ENCODE peak calls at places on chromosomes 3 and 15, in ten cellular contexts. One of them, this sample, is unnamed.

GRCh38 chr3:153980252-153980590 is 141.0 kb upstream of the ARHGEF26 start:
- DNase-seq in OCI-LY7: no peak
- DNase-seq in suprapubic skin: no peak
- DNase-seq in psoas muscle: no peak
- DNase-seq in fibroblast of lung: no peak
- DNase-seq in mammary epithelial cell: peak
- DNase-seq in esophagus muscularis mucosa: no peak
- DNase-seq in HepG2: no peak
- DNase-seq in cardiac muscle cell: no peak
- DNase-seq in astrocyte: no peak
- DNase-seq in this sample: no peak

GRCh38 chr15:36884404-36885335 is 215.7 kb downstream of the MEIS2 start:
- DNase-seq in OCI-LY7: no peak
- DNase-seq in suprapubic skin: no peak
- DNase-seq in psoas muscle: no peak
- DNase-seq in fibroblast of lung: no peak
- DNase-seq in mammary epithelial cell: no peak
- DNase-seq in esophagus muscularis mucosa: no peak
- DNase-seq in HepG2: no peak
- DNase-seq in cardiac muscle cell: no peak
- DNase-seq in astrocyte: no peak
- DNase-seq in this sample: no peak

GRCh38 chr3:159749406-159749805 is 239.2 kb upstream of the IL12A start:
- DNase-seq in OCI-LY7: no peak
- DNase-seq in suprapubic skin: no peak
- DNase-seq in psoas muscle: no peak
- DNase-seq in fibroblast of lung: no peak
- DNase-seq in mammary epithelial cell: no peak
- DNase-seq in esophagus muscularis mucosa: no peak
- DNase-seq in HepG2: peak
- DNase-seq in cardiac muscle cell: no peak
- DNase-seq in astrocyte: no peak
- DNase-seq in this sample: no peak

GRCh38 chr3:133092676-133093075 is 54.5 kb downstream of the TMEM108 start:
- DNase-seq in OCI-LY7: no peak
- DNase-seq in suprapubic skin: no peak
- DNase-seq in psoas muscle: no peak
- DNase-seq in fibroblast of lung: no peak
- DNase-seq in mammary epithelial cell: no peak
- DNase-seq in esophagus muscularis mucosa: no peak
- DNase-seq in HepG2: no peak
- DNase-seq in cardiac muscle cell: no peak
- DNase-seq in astrocyte: peak
- DNase-seq in this sample: no peak

GRCh38 chr3:106006001-106006400 is 137.2 kb upstream of the CBLB start:
- DNase-seq in OCI-LY7: no peak
- DNase-seq in suprapubic skin: no peak
- DNase-seq in psoas muscle: no peak
- DNase-seq in fibroblast of lung: peak
- DNase-seq in mammary epithelial cell: peak
- DNase-seq in esophagus muscularis mucosa: no peak
- DNase-seq in HepG2: no peak
- DNase-seq in cardiac muscle cell: peak
- DNase-seq in astrocyte: peak
- DNase-seq in this sample: peak

GRCh38 chr3:179373938-179374337 is 26.4 kb downstream of the MFN1 start:
- DNase-seq in OCI-LY7: no peak
- DNase-seq in suprapubic skin: no peak
- DNase-seq in psoas muscle: no peak
- DNase-seq in fibroblast of lung: no peak
- DNase-seq in mammary epithelial cell: no peak
- DNase-seq in esophagus muscularis mucosa: no peak
- DNase-seq in HepG2: no peak
- DNase-seq in cardiac muscle cell: no peak
- DNase-seq in astrocyte: no peak
- DNase-seq in this sample: no peak

GRCh38 chr15:70791248-70791647 is 27.9 kb upstream of the UACA start:
- DNase-seq in OCI-LY7: no peak
- DNase-seq in suprapubic skin: no peak
- DNase-seq in psoas muscle: no peak
- DNase-seq in fibroblast of lung: no peak
- DNase-seq in mammary epithelial cell: no peak
- DNase-seq in esophagus muscularis mucosa: no peak
- DNase-seq in HepG2: no peak
- DNase-seq in cardiac muscle cell: no peak
- DNase-seq in astrocyte: no peak
- DNase-seq in this sample: no peak

GRCh38 chr15:101142711-101143110 is 109.1 kb downstream of the CHSY1 start:
- DNase-seq in OCI-LY7: no peak
- DNase-seq in suprapubic skin: no peak
- DNase-seq in psoas muscle: no peak
- DNase-seq in fibroblast of lung: no peak
- DNase-seq in mammary epithelial cell: no peak
- DNase-seq in esophagus muscularis mucosa: no peak
- DNase-seq in HepG2: no peak
- DNase-seq in cardiac muscle cell: no peak
- DNase-seq in astrocyte: no peak
- DNase-seq in this sample: no peak

GRCh38 chr3:121724130-121724529 is 25.4 kb downstream of the GOLGB1 start:
- DNase-seq in OCI-LY7: no peak
- DNase-seq in suprapubic skin: no peak
- DNase-seq in psoas muscle: no peak
- DNase-seq in fibroblast of lung: no peak
- DNase-seq in mammary epithelial cell: no peak
- DNase-seq in esophagus muscularis mucosa: no peak
- DNase-seq in HepG2: no peak
- DNase-seq in cardiac muscle cell: peak
- DNase-seq in astrocyte: no peak
- DNase-seq in this sample: no peak

GRCh38 chr3:106512846-106513245 is 644.0 kb upstream of the CBLB start:
- DNase-seq in OCI-LY7: no peak
- DNase-seq in suprapubic skin: no peak
- DNase-seq in psoas muscle: no peak
- DNase-seq in fibroblast of lung: no peak
- DNase-seq in mammary epithelial cell: no peak
- DNase-seq in esophagus muscularis mucosa: no peak
- DNase-seq in HepG2: no peak
- DNase-seq in cardiac muscle cell: no peak
- DNase-seq in astrocyte: no peak
- DNase-seq in this sample: no peak

GRCh38 chr3:43155464-43156121 is 49.7 kb upstream of the POMGNT2 start:
- DNase-seq in OCI-LY7: no peak
- DNase-seq in suprapubic skin: peak
- DNase-seq in psoas muscle: peak
- DNase-seq in fibroblast of lung: peak
- DNase-seq in mammary epithelial cell: peak
- DNase-seq in esophagus muscularis mucosa: peak
- DNase-seq in HepG2: peak
- DNase-seq in cardiac muscle cell: peak
- DNase-seq in astrocyte: peak
- DNase-seq in this sample: peak

GRCh38 chr15:37098468-37099320 is 1.7 kb downstream of the MEIS2 start:
- DNase-seq in OCI-LY7: peak
- DNase-seq in suprapubic skin: peak
- DNase-seq in psoas muscle: peak
- DNase-seq in fibroblast of lung: peak
- DNase-seq in mammary epithelial cell: peak
- DNase-seq in esophagus muscularis mucosa: no peak
- DNase-seq in HepG2: no peak
- DNase-seq in cardiac muscle cell: no peak
- DNase-seq in astrocyte: no peak
- DNase-seq in this sample: peak

GRCh38 chr15:69903476-69904295 is 194.0 kb downstream of the TLE3 start:
- DNase-seq in OCI-LY7: no peak
- DNase-seq in suprapubic skin: no peak
- DNase-seq in psoas muscle: no peak
- DNase-seq in fibroblast of lung: peak
- DNase-seq in mammary epithelial cell: no peak
- DNase-seq in esophagus muscularis mucosa: no peak
- DNase-seq in HepG2: no peak
- DNase-seq in cardiac muscle cell: peak
- DNase-seq in astrocyte: peak
- DNase-seq in this sample: no peak

GRCh38 chr15:78076231-78077052 is 1.1 kb downstream of the TBC1D2B start:
- DNase-seq in OCI-LY7: no peak
- DNase-seq in suprapubic skin: no peak
- DNase-seq in psoas muscle: no peak
- DNase-seq in fibroblast of lung: peak
- DNase-seq in mammary epithelial cell: no peak
- DNase-seq in esophagus muscularis mucosa: no peak
- DNase-seq in HepG2: no peak
- DNase-seq in cardiac muscle cell: no peak
- DNase-seq in astrocyte: no peak
- DNase-seq in this sample: no peak

GRCh38 chr3:130789678-130790340 is 43.2 kb upstream of the PIK3R4 start:
- DNase-seq in OCI-LY7: no peak
- DNase-seq in suprapubic skin: no peak
- DNase-seq in psoas muscle: no peak
- DNase-seq in fibroblast of lung: no peak
- DNase-seq in mammary epithelial cell: no peak
- DNase-seq in esophagus muscularis mucosa: no peak
- DNase-seq in HepG2: no peak
- DNase-seq in cardiac muscle cell: no peak
- DNase-seq in astrocyte: no peak
- DNase-seq in this sample: no peak

DNA sequence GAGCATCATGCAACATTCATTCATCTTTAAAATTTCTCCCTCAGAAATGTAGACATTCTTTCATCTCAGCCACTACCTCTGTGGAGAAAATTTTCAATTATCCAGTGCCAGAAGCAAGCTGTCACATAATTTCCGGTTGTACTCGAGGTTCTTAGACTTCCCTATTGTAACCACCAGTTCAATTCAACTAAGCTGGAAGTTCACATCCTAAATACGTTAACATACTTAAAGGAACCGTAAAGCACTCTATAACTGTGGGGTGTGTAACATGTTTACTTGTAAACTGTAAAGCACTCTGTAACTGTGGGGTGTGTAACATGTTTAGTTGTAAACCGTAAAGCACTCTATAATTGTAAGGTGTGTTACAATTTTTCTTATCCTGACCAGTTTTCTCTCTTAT is 150.3 kb downstream of the PLCL2 start:
- DNase-seq in OCI-LY7: no peak
- DNase-seq in suprapubic skin: no peak
- DNase-seq in psoas muscle: no peak
- DNase-seq in fibroblast of lung: no peak
- DNase-seq in mammary epithelial cell: no peak
- DNase-seq in esophagus muscularis mucosa: no peak
- DNase-seq in HepG2: no peak
- DNase-seq in cardiac muscle cell: no peak
- DNase-seq in astrocyte: no peak
- DNase-seq in this sample: no peak
- TF ChIP-seq CTCF in OCI-LY7: no peak
- TF ChIP-seq CTCF in suprapubic skin: no peak
- TF ChIP-seq CTCF in psoas muscle: no peak
- TF ChIP-seq CTCF in fibroblast of lung: no peak
- TF ChIP-seq CTCF in mammary epithelial cell: no peak
- TF ChIP-seq CTCF in esophagus muscularis mucosa: no peak
- TF ChIP-seq CTCF in HepG2: no peak
- TF ChIP-seq CTCF in cardiac muscle cell: no peak
- TF ChIP-seq CTCF in astrocyte: no peak
- TF ChIP-seq CTCF in this sample: no peak

GRCh38 chr3:48058089-48058488 is 41.9 kb upstream of the MAP4 start:
- DNase-seq in OCI-LY7: no peak
- DNase-seq in suprapubic skin: no peak
- DNase-seq in psoas muscle: no peak
- DNase-seq in fibroblast of lung: peak
- DNase-seq in mammary epithelial cell: no peak
- DNase-seq in esophagus muscularis mucosa: no peak
- DNase-seq in HepG2: no peak
- DNase-seq in cardiac muscle cell: no peak
- DNase-seq in astrocyte: no peak
- DNase-seq in this sample: no peak
- H3K4me3 ChIP-seq in OCI-LY7: no peak
- H3K4me3 ChIP-seq in suprapubic skin: no peak
- H3K4me3 ChIP-seq in psoas muscle: no peak
- H3K4me3 ChIP-seq in fibroblast of lung: no peak
- H3K4me3 ChIP-seq in mammary epithelial cell: no peak
- H3K4me3 ChIP-seq in esophagus muscularis mucosa: no peak
- H3K4me3 ChIP-seq in HepG2: no peak
- H3K4me3 ChIP-seq in cardiac muscle cell: no peak
- H3K4me3 ChIP-seq in astrocyte: no peak
- H3K4me3 ChIP-seq in this sample: no peak

GRCh38 chr15:82894971-82895520 is 57.5 kb downstream of the HOMER2 start:
- DNase-seq in OCI-LY7: no peak
- DNase-seq in suprapubic skin: no peak
- DNase-seq in psoas muscle: no peak
- DNase-seq in fibroblast of lung: no peak
- DNase-seq in mammary epithelial cell: no peak
- DNase-seq in esophagus muscularis mucosa: no peak
- DNase-seq in HepG2: no peak
- DNase-seq in cardiac muscle cell: no peak
- DNase-seq in astrocyte: peak
- DNase-seq in this sample: no peak
- H3K27ac ChIP-seq in OCI-LY7: no peak
- H3K27ac ChIP-seq in suprapubic skin: no peak
- H3K27ac ChIP-seq in psoas muscle: no peak
- H3K27ac ChIP-seq in fibroblast of lung: no peak
- H3K27ac ChIP-seq in mammary epithelial cell: no peak
- H3K27ac ChIP-seq in esophagus muscularis mucosa: no peak
- H3K27ac ChIP-seq in HepG2: no peak
- H3K27ac ChIP-seq in cardiac muscle cell: peak
- H3K27ac ChIP-seq in astrocyte: no peak
- H3K27ac ChIP-seq in this sample: no peak

GRCh38 chr15:99732268-99732641 is 982 bp downstream of the LYSMD4 start:
- DNase-seq in OCI-LY7: no peak
- DNase-seq in suprapubic skin: no peak
- DNase-seq in psoas muscle: no peak
- DNase-seq in fibroblast of lung: peak
- DNase-seq in mammary epithelial cell: peak
- DNase-seq in esophagus muscularis mucosa: no peak
- DNase-seq in HepG2: no peak
- DNase-seq in cardiac muscle cell: peak
- DNase-seq in astrocyte: peak
- DNase-seq in this sample: no peak

GRCh38 chr15:99732711-99733267 is 448 bp downstream of the LYSMD4 start:
- DNase-seq in OCI-LY7: peak
- DNase-seq in suprapubic skin: peak
- DNase-seq in psoas muscle: peak
- DNase-seq in fibroblast of lung: no peak
- DNase-seq in mammary epithelial cell: peak
- DNase-seq in esophagus muscularis mucosa: no peak
- DNase-seq in HepG2: no peak
- DNase-seq in cardiac muscle cell: no peak
- DNase-seq in astrocyte: no peak
- DNase-seq in this sample: peak

GRCh38 chr15:99731336-99732267 is 1.6 kb downstream of the LYSMD4 start:
- DNase-seq in OCI-LY7: no peak
- DNase-seq in suprapubic skin: no peak
- DNase-seq in psoas muscle: no peak
- DNase-seq in fibroblast of lung: no peak
- DNase-seq in mammary epithelial cell: peak
- DNase-seq in esophagus muscularis mucosa: no peak
- DNase-seq in HepG2: no peak
- DNase-seq in cardiac muscle cell: peak
- DNase-seq in astrocyte: no peak
- DNase-seq in this sample: no peak

GRCh38 chr15:99734575-99734974 is 1.3 kb upstream of the LYSMD4 start:
- DNase-seq in OCI-LY7: no peak
- DNase-seq in suprapubic skin: no peak
- DNase-seq in psoas muscle: no peak
- DNase-seq in fibroblast of lung: no peak
- DNase-seq in mammary epithelial cell: no peak
- DNase-seq in esophagus muscularis mucosa: no peak
- DNase-seq in HepG2: no peak
- DNase-seq in cardiac muscle cell: no peak
- DNase-seq in astrocyte: no peak
- DNase-seq in this sample: no peak

GRCh38 chr15:99733268-99734039 is at the start of gene LYSMD4:
- DNase-seq in OCI-LY7: peak
- DNase-seq in suprapubic skin: peak
- DNase-seq in psoas muscle: peak
- DNase-seq in fibroblast of lung: peak
- DNase-seq in mammary epithelial cell: peak
- DNase-seq in esophagus muscularis mucosa: peak
- DNase-seq in HepG2: peak
- DNase-seq in cardiac muscle cell: peak
- DNase-seq in astrocyte: peak
- DNase-seq in this sample: peak
- TF ChIP-seq CTCF in OCI-LY7: no peak
- TF ChIP-seq CTCF in suprapubic skin: no peak
- TF ChIP-seq CTCF in psoas muscle: no peak
- TF ChIP-seq CTCF in fibroblast of lung: no peak
- TF ChIP-seq CTCF in mammary epithelial cell: no peak
- TF ChIP-seq CTCF in esophagus muscularis mucosa: no peak
- TF ChIP-seq CTCF in HepG2: no peak
- TF ChIP-seq CTCF in cardiac muscle cell: no peak
- TF ChIP-seq CTCF in astrocyte: no peak
- TF ChIP-seq CTCF in this sample: no peak

This sample was measured in pancreas.